ENCODE peak calls at places on chromosomes 16 and 17, in six cellular contexts. One of them, this sample, is unnamed. For H3K4me1, the result is how much of the 10 kb centered on the place peaks cover.

GRCh38 chr16:66189951-66190350 is 176.5 kb upstream of the CDH5 start:
- DNase-seq in neuronal stem cell: no peak
- DNase-seq in cardiac muscle cell: no peak
- DNase-seq in gastrocnemius medialis: no peak
- DNase-seq in sigmoid colon: no peak
- DNase-seq in prostate gland: no peak
- DNase-seq in this sample: peak

GRCh38 chr17:28521296-28522085 is 15.3 kb downstream of the FOXN1 start:
- DNase-seq in neuronal stem cell: no peak
- DNase-seq in cardiac muscle cell: peak
- DNase-seq in sigmoid colon: no peak
- DNase-seq in gastrocnemius medialis: no peak
- DNase-seq in prostate gland: no peak
- DNase-seq in this sample: no peak

GRCh38 chr17:58091024-58091567 is 7.9 kb downstream of the DYNLL2 start:
- DNase-seq in cardiac muscle cell: no peak
- DNase-seq in sigmoid colon: no peak
- DNase-seq in prostate gland: no peak
- DNase-seq in neuronal stem cell: no peak
- DNase-seq in gastrocnemius medialis: no peak
- DNase-seq in this sample: no peak

GRCh38 chr17:77445908-77446535 is 305.3 kb downstream of the SEC14L1 start:
- DNase-seq in sigmoid colon: no peak
- DNase-seq in neuronal stem cell: no peak
- DNase-seq in prostate gland: no peak
- DNase-seq in cardiac muscle cell: no peak
- DNase-seq in gastrocnemius medialis: no peak
- DNase-seq in this sample: no peak

GRCh38 chr17:46889992-46890564 is 32.9 kb upstream of the GOSR2 start:
- DNase-seq in prostate gland: no peak
- DNase-seq in sigmoid colon: no peak
- DNase-seq in cardiac muscle cell: no peak
- DNase-seq in gastrocnemius medialis: no peak
- DNase-seq in neuronal stem cell: no peak
- DNase-seq in this sample: peak

GRCh38 chr17:75826561-75827290 is 17.5 kb downstream of the UNC13D start:
- DNase-seq in neuronal stem cell: no peak
- DNase-seq in sigmoid colon: no peak
- DNase-seq in prostate gland: no peak
- DNase-seq in cardiac muscle cell: no peak
- DNase-seq in gastrocnemius medialis: no peak
- DNase-seq in this sample: no peak

GRCh38 chr17:82528484-82529265 is 9.1 kb downstream of the FOXK2 start:
- DNase-seq in sigmoid colon: peak
- DNase-seq in prostate gland: peak
- DNase-seq in cardiac muscle cell: no peak
- DNase-seq in gastrocnemius medialis: peak
- DNase-seq in neuronal stem cell: no peak
- DNase-seq in this sample: peak

GRCh38 chr17:78325076-78325712 is 34.7 kb downstream of the SOCS3 start:
- DNase-seq in prostate gland: no peak
- DNase-seq in sigmoid colon: peak
- DNase-seq in cardiac muscle cell: no peak
- DNase-seq in neuronal stem cell: no peak
- DNase-seq in gastrocnemius medialis: peak
- DNase-seq in this sample: no peak

GRCh38 chr17:7023576-7024401 is 939 bp downstream of the BCL6B start:
- DNase-seq in sigmoid colon: peak
- DNase-seq in neuronal stem cell: peak
- DNase-seq in prostate gland: peak
- DNase-seq in gastrocnemius medialis: peak
- DNase-seq in cardiac muscle cell: peak
- DNase-seq in this sample: peak

GRCh38 chr16:85245307-85246172 is 133.3 kb upstream of the CIBAR2 start:
- DNase-seq in sigmoid colon: peak
- DNase-seq in neuronal stem cell: peak
- DNase-seq in gastrocnemius medialis: peak
- DNase-seq in prostate gland: peak
- DNase-seq in cardiac muscle cell: peak
- DNase-seq in this sample: peak

GRCh38 chr17:39098474-39099090 is 52.9 kb downstream of the PLXDC1 start:
- DNase-seq in sigmoid colon: no peak
- DNase-seq in prostate gland: no peak
- DNase-seq in neuronal stem cell: no peak
- DNase-seq in cardiac muscle cell: no peak
- DNase-seq in gastrocnemius medialis: no peak
- DNase-seq in this sample: no peak

GRCh38 chr17:39096435-39097158 is 54.8 kb downstream of the PLXDC1 start:
- DNase-seq in gastrocnemius medialis: no peak
- DNase-seq in sigmoid colon: no peak
- DNase-seq in neuronal stem cell: no peak
- DNase-seq in prostate gland: no peak
- DNase-seq in cardiac muscle cell: no peak
- DNase-seq in this sample: no peak

GRCh38 chr17:39095309-39095686 is 56.1 kb downstream of the PLXDC1 start:
- DNase-seq in gastrocnemius medialis: no peak
- DNase-seq in sigmoid colon: no peak
- DNase-seq in neuronal stem cell: no peak
- DNase-seq in prostate gland: no peak
- DNase-seq in cardiac muscle cell: no peak
- DNase-seq in this sample: no peak

GRCh38 chr17:39097537-39097936 is 53.9 kb downstream of the PLXDC1 start:
- DNase-seq in prostate gland: no peak
- DNase-seq in sigmoid colon: no peak
- DNase-seq in gastrocnemius medialis: no peak
- DNase-seq in neuronal stem cell: no peak
- DNase-seq in cardiac muscle cell: no peak
- DNase-seq in this sample: no peak

DNA sequence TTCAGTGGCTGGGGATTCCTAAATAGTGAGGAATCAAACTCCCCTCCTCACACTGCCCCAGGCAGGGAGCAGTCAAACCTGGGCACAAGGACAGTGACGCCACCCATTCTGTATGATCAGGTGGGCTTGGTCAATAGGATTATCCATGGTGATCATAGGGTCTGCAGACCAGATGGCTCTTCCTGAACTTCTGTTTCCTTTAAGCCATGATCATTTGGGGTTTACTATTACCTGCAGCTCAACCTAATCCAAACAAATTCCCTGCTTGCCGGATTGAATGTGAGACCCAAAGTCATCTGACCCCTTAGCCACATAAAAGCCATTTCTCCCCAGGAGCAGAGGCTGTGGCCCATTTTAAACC is 54.3 kb downstream of the PLXDC1 start:
- DNase-seq in prostate gland: no peak
- DNase-seq in neuronal stem cell: no peak
- DNase-seq in cardiac muscle cell: no peak
- DNase-seq in sigmoid colon: no peak
- DNase-seq in gastrocnemius medialis: no peak
- DNase-seq in this sample: no peak
- H3K27ac ChIP-seq in prostate gland: no peak
- H3K27ac ChIP-seq in neuronal stem cell: no peak
- H3K27ac ChIP-seq in cardiac muscle cell: no peak
- H3K27ac ChIP-seq in sigmoid colon: peak
- H3K27ac ChIP-seq in gastrocnemius medialis: no peak
- H3K27ac ChIP-seq in this sample: no peak

GRCh38 chr17:59426031-59426430 is 94.6 kb downstream of the YPEL2 start:
- DNase-seq in sigmoid colon: no peak
- DNase-seq in neuronal stem cell: no peak
- DNase-seq in prostate gland: no peak
- DNase-seq in cardiac muscle cell: no peak
- DNase-seq in gastrocnemius medialis: no peak
- DNase-seq in this sample: no peak
- H3K4me1 ChIP-seq in sigmoid colon: under half
- H3K4me1 ChIP-seq in neuronal stem cell: under half
- H3K4me1 ChIP-seq in prostate gland: under half
- H3K4me1 ChIP-seq in cardiac muscle cell: half or more
- H3K4me1 ChIP-seq in gastrocnemius medialis: half or more
- H3K4me1 ChIP-seq in this sample: under half

GRCh38 chr17:80666867-80667266 is 122.2 kb downstream of the RPTOR start:
- DNase-seq in prostate gland: no peak
- DNase-seq in cardiac muscle cell: no peak
- DNase-seq in gastrocnemius medialis: no peak
- DNase-seq in sigmoid colon: no peak
- DNase-seq in neuronal stem cell: no peak
- DNase-seq in this sample: no peak
- H3K4me3 ChIP-seq in prostate gland: no peak
- H3K4me3 ChIP-seq in cardiac muscle cell: no peak
- H3K4me3 ChIP-seq in gastrocnemius medialis: no peak
- H3K4me3 ChIP-seq in sigmoid colon: no peak
- H3K4me3 ChIP-seq in neuronal stem cell: no peak
- H3K4me3 ChIP-seq in this sample: no peak

GRCh38 chr16:48623304-48624016 is 13.5 kb upstream of the N4BP1 start:
- DNase-seq in neuronal stem cell: peak
- DNase-seq in prostate gland: peak
- DNase-seq in sigmoid colon: peak
- DNase-seq in gastrocnemius medialis: peak
- DNase-seq in cardiac muscle cell: peak
- DNase-seq in this sample: peak
- H3K27ac ChIP-seq in neuronal stem cell: no peak
- H3K27ac ChIP-seq in prostate gland: peak
- H3K27ac ChIP-seq in sigmoid colon: peak
- H3K27ac ChIP-seq in gastrocnemius medialis: peak
- H3K27ac ChIP-seq in cardiac muscle cell: no peak
- H3K27ac ChIP-seq in this sample: peak

DNA sequence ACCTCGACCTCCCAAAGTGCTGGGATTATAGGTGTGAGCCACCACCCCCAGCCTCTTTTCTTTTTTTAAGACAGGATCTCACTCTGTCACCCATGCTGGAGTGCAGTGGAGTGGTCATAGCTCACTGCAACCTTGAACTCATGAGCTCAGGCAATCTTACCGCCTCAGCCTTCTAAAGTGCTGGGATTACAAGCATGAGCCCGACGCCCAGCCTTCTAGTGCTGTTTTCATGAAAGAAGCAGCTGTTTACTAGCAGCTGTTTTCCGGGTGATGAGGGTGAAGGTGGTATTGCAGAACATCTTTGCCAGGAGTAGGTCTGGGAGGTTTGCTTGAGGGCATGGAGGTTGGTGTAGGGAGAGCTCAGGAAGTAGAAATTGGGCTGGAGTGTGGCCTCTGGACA is 2.0 kb downstream of the ADCY7 start:
- DNase-seq in prostate gland: no peak
- DNase-seq in cardiac muscle cell: no peak
- DNase-seq in sigmoid colon: peak
- DNase-seq in gastrocnemius medialis: no peak
- DNase-seq in neuronal stem cell: no peak
- DNase-seq in this sample: no peak
- H3K4me1 ChIP-seq in prostate gland: under half
- H3K4me1 ChIP-seq in cardiac muscle cell: under half
- H3K4me1 ChIP-seq in sigmoid colon: under half
- H3K4me1 ChIP-seq in gastrocnemius medialis: under half
- H3K4me1 ChIP-seq in neuronal stem cell: under half
- H3K4me1 ChIP-seq in this sample: under half

GRCh38 chr16:88702364-88703210 is 3.6 kb downstream of the RNF166 start:
- DNase-seq in sigmoid colon: no peak
- DNase-seq in prostate gland: no peak
- DNase-seq in cardiac muscle cell: no peak
- DNase-seq in gastrocnemius medialis: no peak
- DNase-seq in neuronal stem cell: no peak
- DNase-seq in this sample: no peak
- H3K4me3 ChIP-seq in sigmoid colon: peak
- H3K4me3 ChIP-seq in prostate gland: no peak
- H3K4me3 ChIP-seq in cardiac muscle cell: no peak
- H3K4me3 ChIP-seq in gastrocnemius medialis: no peak
- H3K4me3 ChIP-seq in neuronal stem cell: no peak
- H3K4me3 ChIP-seq in this sample: no peak

This sample was measured in lung.